ENCODE peak calls at places on chromosome 16, in eight cellular contexts. S is CD8-positive, alpha-beta T cell; U is endothelial cell of umbilical vein; J is uterus; H is CD4-positive, CD25-positive, alpha-beta regulatory T cell; R is GM23338; M is tibial nerve; X is Caco-2. O is an unnamed sample.

GRCh38 chr16:54707813-54708212 is 222.9 kb upstream of the IRX5 start:
- DNase-seq in M (no peak), X (no peak), R (no peak), H (no peak), U (no peak), J (no peak), S (no peak), O (no peak)

GRCh38 chr16:4052801-4053662 is 63.2 kb downstream of the ADCY9 start:
- DNase-seq in S (no peak), U (peak; percentile 31), R (no peak), J (no peak), M (peak; percentile 41), H (no peak), X (no peak), O (peak; percentile 85)

GRCh38 chr16:84281077-84281476 is 13.6 kb upstream of the WFDC1 start:
- DNase-seq in H (no peak), M (no peak), S (no peak), U (no peak), X (no peak), J (no peak), R (peak; percentile 72), O (no peak)

GRCh38 chr16:72996291-72997062 is 51.5 kb downstream of the ZFHX3 start:
- DNase-seq in M (no peak), J (no peak), U (no peak), X (peak; percentile 93), H (no peak), S (no peak), R (no peak), O (no peak)

GRCh38 chr16:75029854-75030253 is 31.0 kb downstream of the ZNRF1 start:
- DNase-seq in H (no peak), R (no peak), M (no peak), J (no peak), U (no peak), S (no peak), X (peak; percentile 46), O (no peak)

GRCh38 chr16:10668322-10669045 is 26.2 kb downstream of the TEKT5 start:
- DNase-seq in H (no peak), R (peak; percentile 81), X (peak; percentile 45), S (no peak), J (no peak), U (peak; percentile 14), M (no peak), O (no peak)

GRCh38 chr16:46922239-46922638 is 38.1 kb downstream of the GPT2 start:
- DNase-seq in J (no peak), M (no peak), U (no peak), S (no peak), R (no peak), X (no peak), H (no peak), O (no peak)

GRCh38 chr16:17360810-17361209 is 110.0 kb downstream of the XYLT1 start:
- DNase-seq in R (no peak), S (no peak), H (no peak), U (no peak), J (no peak), M (no peak), X (no peak), O (no peak)

GRCh38 chr16:61580579-61580978 is 455.7 kb downstream of the CDH8 start:
- DNase-seq in U (no peak), H (no peak), X (no peak), J (no peak), S (no peak), R (no peak), M (no peak), O (no peak)

GRCh38 chr16:48385272-48385953 is at the start of gene SIAH1:
- DNase-seq in M (peak; percentile 82), R (peak; percentile 89), U (peak; percentile 81), H (peak; percentile 83), X (peak; percentile 75), J (peak; percentile 79), S (peak; percentile 89), O (peak; percentile 93)

GRCh38 chr16:48381201-48381600 is 4.0 kb downstream of the SIAH1 start:
- DNase-seq in R (no peak), X (no peak), M (no peak), U (peak; percentile 29), J (no peak), S (no peak), H (no peak), O (no peak)

GRCh38 chr16:89668790-89669158 is 11.1 kb downstream of the SPATA33 start:
- DNase-seq in M (no peak), X (no peak), U (no peak), H (no peak), R (no peak), J (no peak), S (no peak), O (no peak)

GRCh38 chr16:89669755-89670154 is 12.1 kb downstream of the SPATA33 start:
- DNase-seq in J (no peak), S (no peak), X (no peak), H (no peak), M (no peak), R (no peak), U (no peak), O (no peak)

GRCh38 chr16:89670496-89671431 is 13.1 kb downstream of the SPATA33 start:
- DNase-seq in R (no peak), X (no peak), M (no peak), J (no peak), H (no peak), S (no peak), U (peak; percentile 16), O (no peak)

GRCh38 chr16:89672177-89672941 is 14.1 kb upstream of the CDK10 start:
- DNase-seq in S (no peak), U (no peak), R (no peak), M (no peak), H (no peak), J (no peak), X (no peak), O (no peak)

DNA sequence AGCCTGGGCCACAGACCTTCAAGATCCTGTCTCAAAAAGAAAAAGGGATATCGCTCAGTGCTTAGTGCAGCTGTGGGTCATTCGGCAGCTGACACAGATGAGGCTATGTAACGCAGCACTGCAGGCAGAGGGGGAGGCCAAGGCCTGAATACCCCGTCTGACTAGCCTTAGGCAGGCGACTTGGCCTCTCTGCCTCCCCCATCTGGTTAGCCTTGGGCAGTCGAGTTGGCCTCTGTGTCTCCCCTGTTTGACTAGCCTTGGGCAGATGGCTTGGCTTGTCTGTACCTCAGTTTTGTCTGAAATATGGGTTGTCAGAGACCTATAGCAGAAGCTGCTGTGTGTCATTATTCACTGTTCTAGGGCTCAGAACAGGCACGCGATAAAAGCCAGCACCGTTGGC is 10.0 kb downstream of the SPATA33 start:
- DNase-seq in R (no peak), H (no peak), U (no peak), J (no peak), S (no peak), M (no peak), X (no peak), O (no peak)
- H3K27me3 ChIP-seq in R (no peaks in the 10 kb centered on the region), H (no peaks in the 10 kb centered on the region), U (no peaks in the 10 kb centered on the region), J (no peaks in the 10 kb centered on the region), S (no peaks in the 10 kb centered on the region), M (no peaks in the 10 kb centered on the region), X (no peaks in the 10 kb centered on the region), O (no peaks in the 10 kb centered on the region)

GRCh38 chr16:16059895-16060590 is 110.6 kb downstream of the ABCC1 start:
- DNase-seq in M (no peak), R (no peak), X (no peak), H (no peak), U (no peak), S (no peak), J (no peak), O (no peak)

GRCh38 chr16:16052916-16053315 is 103.5 kb downstream of the ABCC1 start:
- DNase-seq in R (no peak), S (no peak), J (no peak), H (no peak), X (no peak), M (no peak), U (peak; percentile 13), O (no peak)

GRCh38 chr16:16051132-16051531 is 101.7 kb downstream of the ABCC1 start:
- DNase-seq in H (no peak), X (no peak), R (no peak), J (no peak), S (no peak), M (no peak), U (no peak), O (no peak)

GRCh38 chr16:16062023-16062932 is 112.9 kb downstream of the ABCC1 start:
- DNase-seq in M (no peak), S (peak; percentile 12), H (no peak), R (peak; percentile 50), U (no peak), X (no peak), J (no peak), O (no peak)

GRCh38 chr16:16057102-16057501 is 107.7 kb downstream of the ABCC1 start:
- DNase-seq in M (no peak), R (no peak), H (no peak), X (no peak), S (no peak), J (no peak), U (no peak), O (no peak)
- H3K36me3 ChIP-seq in M (peaks cover 82% of the 10 kb centered on the region), R (peaks cover 12% of the 10 kb centered on the region), H (peaks cover 79% of the 10 kb centered on the region), X (no peaks in the 10 kb centered on the region), S (peaks cover 22% of the 10 kb centered on the region), J (no peaks in the 10 kb centered on the region), U (peaks cover 28% of the 10 kb centered on the region), O (peaks cover 79% of the 10 kb centered on the region)

GRCh38 chr16:8554881-8555280 is 35.4 kb downstream of the TMEM114 start:
- DNase-seq in X (no peak), S (no peak), M (no peak), J (no peak), H (no peak), R (no peak), U (no peak), O (no peak)
- H3K27me3 ChIP-seq in X (no peaks in the 10 kb centered on the region), S (peaks cover 3% of the 10 kb centered on the region), M (no peaks in the 10 kb centered on the region), J (no peaks in the 10 kb centered on the region), H (no peaks in the 10 kb centered on the region), R (no peaks in the 10 kb centered on the region), U (no peaks in the 10 kb centered on the region), O (peaks cover 40% of the 10 kb centered on the region)

GRCh38 chr16:2166263-2167080 is 10.9 kb downstream of the TRAF7 start:
- DNase-seq in U (no peak), J (no peak), X (no peak), H (no peak), M (no peak), S (no peak), R (no peak), O (no peak)
- H3K36me3 ChIP-seq in U (peaks cover 29% of the 10 kb centered on the region), J (no peaks in the 10 kb centered on the region), X (peaks cover 1% of the 10 kb centered on the region), H (peaks cover 9% of the 10 kb centered on the region), M (peaks cover 67% of the 10 kb centered on the region), S (no peaks in the 10 kb centered on the region), R (peaks cover 4% of the 10 kb centered on the region), O (peaks cover 55% of the 10 kb centered on the region)

DNA sequence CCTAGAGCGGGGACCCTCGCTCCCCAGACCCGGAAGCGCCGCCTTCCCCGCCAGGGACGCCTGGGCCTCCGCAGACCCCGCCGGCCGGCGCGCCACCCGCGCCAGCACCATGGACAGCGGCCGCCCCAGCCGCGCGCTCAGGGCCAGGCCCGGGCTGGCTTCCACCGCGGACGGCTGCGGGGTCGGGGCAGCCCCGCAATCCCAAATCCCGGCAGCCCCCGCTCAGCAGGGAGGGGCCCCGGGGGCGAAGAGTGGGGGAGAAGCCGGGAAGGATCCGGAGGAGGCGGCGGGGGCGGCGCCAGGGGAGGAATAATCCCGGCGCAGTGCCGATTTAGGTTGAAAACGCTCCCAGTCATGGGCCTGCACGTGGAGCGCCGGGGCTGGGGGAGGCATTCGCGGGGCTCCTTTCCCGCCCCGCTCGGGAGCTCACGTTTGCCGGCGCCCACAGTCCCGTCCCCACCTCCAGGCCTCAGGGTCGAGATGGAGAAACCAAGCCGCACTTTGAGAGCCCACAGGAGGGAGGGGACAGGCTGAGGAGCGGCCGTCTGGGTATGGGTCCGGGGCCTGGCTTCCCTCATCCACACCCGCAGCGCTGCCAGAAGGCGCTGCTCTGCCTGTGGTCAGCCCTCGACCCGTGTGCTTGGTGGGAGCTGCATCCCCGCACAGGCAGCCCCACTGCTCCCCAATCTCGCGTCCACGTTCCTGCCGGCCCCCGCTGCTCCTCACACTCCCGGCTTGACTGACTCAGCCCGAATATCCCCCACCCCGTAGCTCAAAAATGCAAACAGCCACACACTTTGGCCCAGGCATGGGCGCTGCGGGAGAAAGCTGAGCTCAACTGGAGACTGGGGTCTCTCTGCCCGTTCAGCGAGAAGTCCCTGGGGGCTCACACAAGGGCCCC is 4.7 kb downstream of the FBXL16 start:
- DNase-seq in J (no peak), X (no peak), M (no peak), U (no peak), H (no peak), S (peak; percentile 62), R (peak; percentile 71), O (no peak)
- H3K27me3 ChIP-seq in J (peaks cover 24% of the 10 kb centered on the region), X (no peaks in the 10 kb centered on the region), M (peaks cover 85% of the 10 kb centered on the region), U (peaks cover 29% of the 10 kb centered on the region), H (peaks cover 5% of the 10 kb centered on the region), S (peaks cover 20% of the 10 kb centered on the region), R (peaks cover 84% of the 10 kb centered on the region), O (peaks cover 98% of the 10 kb centered on the region)